ENCODE peak calls at places on chromosomes 5 and 9, in ten cellular contexts. G is pulmonary artery endothelial cell, V is fibroblast of pulmonary artery, I is iPS-NIHi11, Y is sciatic nerve, K is RWPE1, B is heart right ventricle, P is osteocyte, D is K562, Q is D341Med. J is an unnamed sample.

GRCh38 chr5:180126716-180127681 is 55.4 kb upstream of the RNF130 start:
- DNase-seq in D (peak), V (peak), P (peak), G (no peak), Y (no peak), B (peak), I (peak), Q (peak), K (peak), J (peak)

GRCh38 chr5:149375434-149375833 is 3.7 kb downstream of the IL17B start:
- DNase-seq in V (no peak), Q (no peak), P (no peak), I (no peak), D (no peak), K (no peak), B (no peak), G (no peak), Y (no peak), J (no peak)

GRCh38 chr9:33433871-33434270 is 13.5 kb downstream of the AQP3 start:
- DNase-seq in P (no peak), K (no peak), I (no peak), Q (no peak), Y (no peak), V (no peak), D (no peak), B (no peak), G (no peak), J (no peak)

GRCh38 chr9:89799221-89799620 is 194.4 kb downstream of the GADD45G start:
- DNase-seq in B (no peak), K (no peak), G (no peak), D (no peak), Q (no peak), I (no peak), V (no peak), Y (peak), P (no peak), J (no peak)

GRCh38 chr9:82031538-82032280 is 43.1 kb downstream of the SPATA31D1 start:
- DNase-seq in Q (no peak), G (no peak), D (no peak), Y (no peak), K (peak), P (no peak), B (peak), V (peak), I (peak), J (no peak)

GRCh38 chr9:115910899-115911298 is 242.7 kb upstream of the PAPPA start:
- DNase-seq in I (no peak), B (no peak), Y (no peak), Q (no peak), P (no peak), G (no peak), V (no peak), D (no peak), K (no peak), J (no peak)

GRCh38 chr9:126695186-126696090 is 81.7 kb downstream of the LMX1B start:
- DNase-seq in I (no peak), K (no peak), Y (no peak), D (no peak), P (no peak), V (no peak), G (no peak), Q (no peak), B (no peak), J (peak)

GRCh38 chr9:129717991-129718390 is 34.9 kb downstream of the PTGES start:
- DNase-seq in D (no peak), V (no peak), G (no peak), I (no peak), Y (no peak), B (no peak), P (no peak), Q (no peak), K (no peak), J (no peak)

GRCh38 chr5:164600166-164600715 is 1094.8 kb downstream of the MAT2B start:
- DNase-seq in Q (no peak), B (no peak), K (peak), I (no peak), Y (no peak), G (no peak), P (no peak), D (no peak), V (peak), J (no peak)

GRCh38 chr9:99925542-99925941 is 19.1 kb downstream of the STX17 start:
- DNase-seq in B (no peak), K (no peak), Y (no peak), Q (no peak), P (no peak), D (no peak), V (peak), I (no peak), G (no peak), J (no peak)

GRCh38 chr5:132677191-132677590 is 3.4 kb downstream of the IL4 start:
- DNase-seq in Y (peak), D (peak), K (peak), B (no peak), P (no peak), G (peak), Q (no peak), I (peak), V (peak), J (no peak)

GRCh38 chr5:3615217-3615616 is 19.6 kb downstream of the IRX1 start:
- DNase-seq in Y (no peak), D (no peak), P (no peak), I (no peak), B (no peak), G (no peak), K (no peak), V (no peak), Q (no peak), J (no peak)

GRCh38 chr9:114077162-114077837 is 800 bp downstream of the AMBP start:
- DNase-seq in K (no peak), P (no peak), V (no peak), I (no peak), G (no peak), D (no peak), B (no peak), Q (no peak), Y (no peak), J (no peak)

GRCh38 chr5:124655943-124656459 is 90.4 kb downstream of the ZNF608 start:
- DNase-seq in G (peak), K (peak), P (no peak), Q (no peak), V (peak), I (no peak), D (peak), B (no peak), Y (no peak), J (no peak)

GRCh38 chr5:127029513-127030258 is 672 bp downstream of the MARCHF3 start:
- DNase-seq in D (peak), K (peak), Y (peak), B (peak), V (peak), Q (peak), G (no peak), P (no peak), I (peak), J (peak)

GRCh38 chr5:14286574-14287399 is 143.6 kb downstream of the TRIO start:
- DNase-seq in V (no peak), D (no peak), Q (no peak), Y (no peak), I (no peak), B (no peak), G (no peak), P (no peak), K (no peak), J (no peak)

GRCh38 chr5:148135091-148136048 is 33.0 kb upstream of the SPINK14 start:
- DNase-seq in K (no peak), I (no peak), Y (no peak), P (no peak), B (no peak), G (no peak), V (no peak), Q (no peak), D (no peak), J (no peak)

GRCh38 chr5:96936431-96937221 is 746 bp downstream of the LNPEP start:
- DNase-seq in B (peak), K (peak), I (peak), G (no peak), Q (peak), D (peak), Y (peak), V (no peak), P (no peak), J (peak)

GRCh38 chr5:143168171-143168681 is 235.3 kb downstream of the NR3C1 start:
- DNase-seq in Q (no peak), B (no peak), K (no peak), D (no peak), V (no peak), I (no peak), Y (no peak), G (no peak), P (no peak), J (no peak)

J was measured in Right ventricle myocardium superior.